ENCODE peak calls at places on chromosomes 6 and 20, in ten cellular contexts. A is heart right ventricle, Y is ovary, N is mammary epithelial cell, P is dorsolateral prefrontal cortex, M is endodermal cell, C is cardiac muscle cell, G is right atrium auricular region, H is tibial artery, U is ascending aorta. B is an unnamed sample. For H3K27me3, the result is how much of the 10 kb centered on the place peaks cover.

GRCh38 chr6:36246511-36247268 is 23.2 kb upstream of the PNPLA1 start:
- DNase-seq in A (no peak), Y (no peak), N (peak), P (no peak), M (peak), C (no peak), G (no peak), H (no peak), U (no peak), B (no peak)

GRCh38 chr6:105900120-105900937 is 185.8 kb upstream of the PRDM1 start:
- DNase-seq in A (no peak), Y (no peak), N (peak), P (no peak), M (no peak), C (no peak), G (no peak), H (no peak), U (no peak), B (no peak)

GRCh38 chr6:6320901-6321300 is 439 bp upstream of the F13A1 start:
- DNase-seq in A (no peak), Y (no peak), N (peak), P (no peak), M (peak), C (no peak), G (no peak), H (no peak), U (no peak), B (no peak)

GRCh38 chr20:48383252-48383651 is 444.5 kb downstream of the PREX1 start:
- DNase-seq in A (no peak), Y (no peak), N (no peak), P (no peak), M (no peak), C (no peak), G (no peak), H (no peak), U (no peak), B (no peak)

GRCh38 chr20:46211331-46211722 is 93.2 kb downstream of the CD40 start:
- DNase-seq in A (no peak), Y (no peak), N (no peak), P (no peak), M (no peak), C (no peak), G (no peak), H (no peak), U (no peak), B (no peak)

GRCh38 chr6:16676978-16677377 is 84.3 kb downstream of the ATXN1 start:
- DNase-seq in A (no peak), Y (peak), N (no peak), P (no peak), M (no peak), C (no peak), G (no peak), H (no peak), U (no peak), B (no peak)

GRCh38 chr6:89007209-89008001 is 44.0 kb upstream of the RNGTT start:
- DNase-seq in A (no peak), Y (no peak), N (no peak), P (no peak), M (no peak), C (no peak), G (no peak), H (no peak), U (no peak), B (no peak)

GRCh38 chr20:35339007-35339406 is 46.8 kb upstream of the FAM83C start:
- DNase-seq in A (no peak), Y (no peak), N (peak), P (no peak), M (no peak), C (no peak), G (no peak), H (no peak), U (no peak), B (no peak)

GRCh38 chr20:50919567-50919966 is 11.7 kb downstream of the ADNP start:
- DNase-seq in A (no peak), Y (peak), N (peak), P (no peak), M (no peak), C (no peak), G (peak), H (peak), U (peak), B (no peak)

GRCh38 chr6:53168516-53169257 is 20.0 kb upstream of the GCM1 start:
- DNase-seq in A (no peak), Y (no peak), N (peak), P (no peak), M (no peak), C (no peak), G (no peak), H (no peak), U (no peak), B (no peak)

GRCh38 chr20:34708621-34709043 is 4.5 kb downstream of the TP53INP2 start:
- DNase-seq in A (peak), Y (peak), N (no peak), P (peak), M (peak), C (peak), G (peak), H (peak), U (peak), B (peak)

GRCh38 chr6:134768936-134769335 is 181.0 kb downstream of the ALDH8A1 start:
- DNase-seq in A (no peak), Y (no peak), N (no peak), P (no peak), M (no peak), C (no peak), G (no peak), H (no peak), U (no peak), B (no peak)

GRCh38 chr6:114445846-114446245 is 103.0 kb upstream of the HS3ST5 start:
- DNase-seq in A (no peak), Y (no peak), N (no peak), P (no peak), M (no peak), C (no peak), G (no peak), H (no peak), U (no peak), B (no peak)

GRCh38 chr6:41255638-41256246 is 27.6 kb downstream of the TREML4 start:
- DNase-seq in A (no peak), Y (no peak), N (no peak), P (no peak), M (no peak), C (no peak), G (no peak), H (no peak), U (no peak), B (no peak)

GRCh38 chr6:144405173-144405572 is 120.0 kb downstream of the UTRN start:
- DNase-seq in A (no peak), Y (no peak), N (no peak), P (no peak), M (no peak), C (peak), G (no peak), H (no peak), U (no peak), B (no peak)

GRCh38 chr6:134093007-134093573 is 40.7 kb upstream of the SLC2A12 start:
- DNase-seq in A (no peak), Y (no peak), N (no peak), P (no peak), M (no peak), C (no peak), G (no peak), H (no peak), U (no peak), B (no peak)

GRCh38 chr6:12957321-12958051 is 240.9 kb downstream of the PHACTR1 start:
- DNase-seq in A (peak), Y (peak), N (peak), P (peak), M (peak), C (peak), G (peak), H (peak), U (peak), B (no peak)

GRCh38 chr6:31575335-31575901 is at the start of gene TNF:
- DNase-seq in A (peak), Y (no peak), N (peak), P (peak), M (peak), C (no peak), G (peak), H (peak), U (peak), B (peak)

GRCh38 chr6:114194362-114195343 is 148.2 kb downstream of the HS3ST5 start:
- DNase-seq in A (peak), Y (no peak), N (peak), P (no peak), M (no peak), C (peak), G (no peak), H (peak), U (no peak), B (no peak)

GRCh38 chr6:142716097-142716496 is 228.9 kb downstream of the HIVEP2 start:
- DNase-seq in A (no peak), Y (no peak), N (no peak), P (no peak), M (peak), C (no peak), G (no peak), H (no peak), U (no peak), B (no peak)

GRCh38 chr6:14441371-14441781 is 323.8 kb downstream of the CD83 start:
- DNase-seq in A (peak), Y (peak), N (no peak), P (no peak), M (no peak), C (peak), G (no peak), H (no peak), U (no peak), B (no peak)

GRCh38 chr6:87540541-87540940 is 49.2 kb downstream of the RARS2 start:
- DNase-seq in A (peak), Y (no peak), N (no peak), P (no peak), M (no peak), C (no peak), G (no peak), H (no peak), U (no peak), B (no peak)

GRCh38 chr6:117328500-117328899 is 63.1 kb downstream of the VGLL2 start:
- DNase-seq in A (no peak), Y (no peak), N (no peak), P (no peak), M (no peak), C (no peak), G (no peak), H (no peak), U (no peak), B (no peak)

GRCh38 chr6:168479421-168479820 is 38.4 kb downstream of the SMOC2 start:
- DNase-seq in A (no peak), Y (no peak), N (no peak), P (no peak), M (no peak), C (no peak), G (peak), H (no peak), U (no peak), B (no peak)

GRCh38 chr20:48897298-48898044 is 24.0 kb upstream of the ARFGEF2 start:
- DNase-seq in A (no peak), Y (no peak), N (peak), P (no peak), M (peak), C (no peak), G (no peak), H (no peak), U (no peak), B (no peak)

GRCh38 chr6:27250955-27251671 is 3.6 kb downstream of the PRSS16 start:
- DNase-seq in A (peak), Y (peak), N (peak), P (peak), M (peak), C (peak), G (no peak), H (no peak), U (peak), B (no peak)

GRCh38 chr6:41021832-41022231 is 17.2 kb downstream of the UNC5CL start:
- DNase-seq in A (peak), Y (peak), N (peak), P (peak), M (peak), C (peak), G (no peak), H (no peak), U (no peak), B (no peak)

GRCh38 chr6:170279426-170279825 is 11.5 kb downstream of the DLL1 start:
- DNase-seq in A (no peak), Y (no peak), N (no peak), P (no peak), M (no peak), C (no peak), G (no peak), H (no peak), U (no peak), B (no peak)

GRCh38 chr20:25209911-25210310 is 14.4 kb downstream of the ENTPD6 start:
- DNase-seq in A (no peak), Y (no peak), N (no peak), P (no peak), M (no peak), C (no peak), G (no peak), H (no peak), U (peak), B (no peak)

GRCh38 chr6:6546318-6547110 is 42.0 kb upstream of the LY86 start:
- DNase-seq in A (peak), Y (no peak), N (peak), P (peak), M (peak), C (peak), G (no peak), H (peak), U (peak), B (peak)

GRCh38 chr6:10643214-10643641 is 51.2 kb downstream of the C6orf52 start:
- DNase-seq in A (no peak), Y (no peak), N (no peak), P (no peak), M (no peak), C (no peak), G (no peak), H (no peak), U (no peak), B (no peak)

GRCh38 chr6:46170357-46171289 is at the start of gene ENPP5:
- DNase-seq in A (peak), Y (peak), N (peak), P (peak), M (peak), C (peak), G (peak), H (peak), U (peak), B (peak)

GRCh38 chr6:93017213-93017612 is 402.1 kb downstream of the EPHA7 start:
- DNase-seq in A (no peak), Y (no peak), N (no peak), P (no peak), M (peak), C (no peak), G (no peak), H (no peak), U (no peak), B (no peak)

GRCh38 chr20:50163570-50164317 is 10.2 kb upstream of the PEDS1 start:
- DNase-seq in A (no peak), Y (no peak), N (peak), P (no peak), M (no peak), C (no peak), G (peak), H (peak), U (no peak), B (no peak)

GRCh38 chr6:12291785-12292604 is 1.8 kb downstream of the EDN1 start:
- DNase-seq in A (no peak), Y (no peak), N (peak), P (no peak), M (peak), C (no peak), G (no peak), H (no peak), U (no peak), B (no peak)

GRCh38 chr6:91782789-91783188 is 1195.9 kb upstream of the MAP3K7 start:
- DNase-seq in A (peak), Y (no peak), N (no peak), P (no peak), M (no peak), C (no peak), G (no peak), H (no peak), U (no peak), B (no peak)

DNA sequence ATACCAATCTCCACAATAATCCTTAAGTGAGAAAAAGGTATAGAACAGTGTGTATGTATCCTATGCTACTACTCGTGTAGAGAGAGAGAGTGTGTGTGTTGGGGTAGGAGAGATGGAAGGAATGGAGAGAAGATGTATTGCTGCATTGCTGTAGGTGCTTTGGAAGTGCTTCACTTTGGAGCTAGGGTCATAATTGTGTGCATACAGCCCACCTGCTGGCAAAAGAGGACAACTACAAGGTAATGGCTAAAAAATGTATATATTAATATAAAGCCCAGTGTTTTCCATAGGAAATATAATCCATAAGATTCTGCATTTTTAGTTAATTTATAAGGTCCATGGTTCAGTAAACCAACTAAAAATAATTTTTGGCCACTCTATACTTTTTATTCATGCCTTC is 36.1 kb downstream of the SERAC1 start:
- DNase-seq in A (no peak), Y (no peak), N (peak), P (no peak), M (no peak), C (peak), G (no peak), H (no peak), U (no peak), B (no peak)
- TF ChIP-seq CTCF in A (peak), Y (no peak), N (peak), P (no peak), M (peak), C (peak), G (no peak), H (no peak), U (no peak), B (peak)

GRCh38 chr20:31693402-31693801 is 29.3 kb downstream of the BCL2L1 start:
- DNase-seq in A (no peak), Y (no peak), N (no peak), P (no peak), M (no peak), C (no peak), G (no peak), H (no peak), U (no peak), B (no peak)

GRCh38 chr20:31698243-31698802 is 24.3 kb downstream of the BCL2L1 start:
- DNase-seq in A (no peak), Y (no peak), N (no peak), P (no peak), M (no peak), C (no peak), G (no peak), H (no peak), U (no peak), B (no peak)

GRCh38 chr20:31694842-31695593 is 27.6 kb downstream of the BCL2L1 start:
- DNase-seq in A (no peak), Y (no peak), N (no peak), P (no peak), M (no peak), C (no peak), G (no peak), H (no peak), U (no peak), B (no peak)

GRCh38 chr20:31693987-31694661 is 28.5 kb downstream of the BCL2L1 start:
- DNase-seq in A (no peak), Y (no peak), N (no peak), P (no peak), M (peak), C (no peak), G (no peak), H (no peak), U (no peak), B (no peak)

DNA sequence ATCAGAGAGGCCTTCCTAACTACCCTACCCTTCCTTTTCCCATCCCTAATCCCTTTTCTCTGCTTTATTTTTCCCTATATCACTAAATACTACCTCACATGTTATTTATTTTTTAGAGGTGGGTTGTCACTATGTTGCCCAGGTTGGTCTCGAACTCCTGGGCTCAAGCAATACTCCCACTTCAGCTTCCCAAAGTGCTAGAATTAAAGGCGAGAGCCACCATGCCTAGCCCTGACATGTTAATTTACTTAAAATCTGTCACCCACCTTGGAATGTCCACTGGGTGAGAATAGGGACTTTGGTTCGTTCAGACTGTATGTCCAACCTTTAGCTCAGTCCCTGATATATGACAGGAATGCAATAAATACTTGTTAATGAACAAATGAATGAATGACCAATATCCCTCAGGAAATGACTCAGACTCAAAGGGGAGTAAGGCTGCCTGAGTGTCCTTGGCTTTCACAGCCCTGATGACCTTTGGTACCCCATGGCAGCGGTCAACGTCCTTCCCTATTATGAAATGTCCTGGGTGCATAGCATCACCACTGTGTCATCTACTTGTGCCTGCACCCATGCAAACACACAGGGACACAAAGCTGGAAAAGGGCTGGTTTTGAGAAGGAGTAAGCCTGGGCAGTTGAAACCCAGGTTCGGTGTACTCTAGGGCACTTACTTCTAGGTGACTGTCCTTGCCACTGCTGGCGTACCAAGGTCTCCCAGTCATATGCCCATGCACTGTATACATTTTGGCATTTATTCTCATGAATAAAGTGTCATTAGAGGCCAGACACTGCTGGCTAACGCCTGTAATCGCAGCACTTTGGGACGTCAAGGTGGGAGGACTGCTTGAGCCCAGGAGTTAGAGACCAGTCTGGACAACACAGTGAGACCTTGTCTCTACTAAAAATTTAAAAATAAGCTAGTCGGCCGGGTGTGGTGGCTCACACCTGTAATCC is 26.5 kb downstream of the BCL2L1 start:
- DNase-seq in A (no peak), Y (no peak), N (peak), P (no peak), M (no peak), C (no peak), G (peak), H (peak), U (peak), B (no peak)
- H3K27ac ChIP-seq in A (no peak), Y (no peak), N (peak), P (peak), M (no peak), C (no peak), G (peak), H (peak), U (peak), B (no peak)

GRCh38 chr20:2692036-2692885 is at the start of gene EBF4:
- DNase-seq in A (peak), Y (peak), N (peak), P (peak), M (peak), C (peak), G (peak), H (no peak), U (peak), B (peak)
- H3K27me3 ChIP-seq in A (under half), Y (under half), N (under half), P (under half), M (half or more), C (half or more), G (under half), H (under half), U (under half), B (under half)

GRCh38 chr20:57918546-57918945 is 208.7 kb upstream of the PMEPA1 start:
- DNase-seq in A (no peak), Y (no peak), N (no peak), P (no peak), M (no peak), C (no peak), G (no peak), H (no peak), U (no peak), B (no peak)
- TF ChIP-seq CTCF in A (no peak), Y (no peak), N (no peak), P (no peak), M (no peak), C (no peak), G (no peak), H (no peak), U (no peak), B (no peak)

GRCh38 chr6:128425855-128426254 is 94.5 kb downstream of the PTPRK start:
- DNase-seq in A (no peak), Y (no peak), N (no peak), P (no peak), M (no peak), C (no peak), G (no peak), H (no peak), U (no peak), B (no peak)
- H3K27ac ChIP-seq in A (peak), Y (no peak), N (no peak), P (no peak), M (no peak), C (no peak), G (no peak), H (peak), U (peak), B (no peak)

GRCh38 chr6:165852676-165853075 is 189.6 kb upstream of the PDE10A start:
- DNase-seq in A (no peak), Y (no peak), N (no peak), P (no peak), M (no peak), C (no peak), G (no peak), H (no peak), U (no peak), B (no peak)
- H3K27me3 ChIP-seq in A (under half), Y (under half), N (under half), P (under half), M (half or more), C (half or more), G (under half), H (half or more), U (under half), B (half or more)

GRCh38 chr6:112804638-112805330 is 457.7 kb downstream of the RFPL4B start:
- DNase-seq in A (no peak), Y (no peak), N (no peak), P (no peak), M (no peak), C (no peak), G (no peak), H (no peak), U (no peak), B (no peak)
- TF ChIP-seq CTCF in A (no peak), Y (no peak), N (no peak), P (no peak), M (no peak), C (no peak), G (no peak), H (no peak), U (no peak), B (no peak)